ENCODE peak calls at places on chromosomes 7 and 10, in ten cellular contexts. A, Z, D, O, J, L, X, Y, R and H are unnamed samples.

GRCh38 chr10:123402656-123403055 is 248.5 kb downstream of the BUB3 start:
- DNase-seq in A (no peak), Z (no peak), D (no peak), O (peak; percentile 72), J (peak; percentile 80), L (no peak), X (no peak), Y (peak; percentile 22), R (no peak), H (no peak)

GRCh38 chr10:114545071-114545470 is 113.0 kb downstream of the ABLIM1 start:
- DNase-seq in A (no peak), Z (no peak), D (no peak), O (no peak), J (no peak), L (no peak), X (no peak), Y (no peak), R (no peak), H (no peak)

GRCh38 chr7:135448753-135449152 is 61.1 kb downstream of the CNOT4 start:
- DNase-seq in A (no peak), Z (no peak), D (no peak), O (no peak), J (no peak), L (peak; percentile 32), X (peak; percentile 31), Y (no peak), R (no peak), H (no peak)

GRCh38 chr7:36406156-36406555 is 16.5 kb downstream of the ANLN start:
- DNase-seq in A (no peak), Z (no peak), D (no peak), O (no peak), J (no peak), L (no peak), X (no peak), Y (no peak), R (no peak), H (no peak)

GRCh38 chr7:8435120-8435519 is 1.7 kb downstream of the NXPH1 start:
- DNase-seq in A (no peak), Z (no peak), D (no peak), O (no peak), J (no peak), L (no peak), X (no peak), Y (no peak), R (no peak), H (no peak)

GRCh38 chr10:9036711-9037204 is 982.3 kb downstream of the GATA3 start:
- DNase-seq in A (no peak), Z (no peak), D (no peak), O (no peak), J (no peak), L (no peak), X (no peak), Y (no peak), R (no peak), H (no peak)

GRCh38 chr10:1662361-1663025 is 74.8 kb downstream of the ADARB2 start:
- DNase-seq in A (no peak), Z (no peak), D (no peak), O (peak; percentile 59), J (no peak), L (no peak), X (no peak), Y (no peak), R (no peak), H (no peak)

GRCh38 chr7:127586346-127586745 is 950 bp upstream of the GCC1 start:
- DNase-seq in A (no peak), Z (no peak), D (no peak), O (no peak), J (no peak), L (no peak), X (no peak), Y (no peak), R (no peak), H (no peak)

GRCh38 chr10:120503695-120504094 is 46.7 kb downstream of the PLPP4 start:
- DNase-seq in A (no peak), Z (no peak), D (no peak), O (no peak), J (no peak), L (no peak), X (peak; percentile 14), Y (no peak), R (no peak), H (no peak)

GRCh38 chr7:2018786-2019692 is 213.7 kb downstream of the MAD1L1 start:
- DNase-seq in A (peak; percentile 58), Z (peak; percentile 71), D (peak; percentile 82), O (no peak), J (no peak), L (peak; percentile 81), X (peak; percentile 80), Y (peak; percentile 75), R (peak; percentile 95), H (no peak)

GRCh38 chr7:77685219-77685618 is 11.0 kb upstream of the RSBN1L start:
- DNase-seq in A (no peak), Z (no peak), D (no peak), O (no peak), J (peak; percentile 31), L (no peak), X (no peak), Y (no peak), R (peak; percentile 36), H (no peak)

GRCh38 chr10:34813626-34814227 is 1.4 kb downstream of the PARD3 start:
- DNase-seq in A (peak; percentile 37), Z (no peak), D (peak; percentile 62), O (no peak), J (no peak), L (peak; percentile 30), X (peak; percentile 68), Y (peak; percentile 60), R (peak; percentile 74), H (no peak)

GRCh38 chr10:72171175-72171630 is 44.6 kb upstream of the ANAPC16 start:
- DNase-seq in A (no peak), Z (no peak), D (peak; percentile 68), O (peak; percentile 82), J (no peak), L (peak; percentile 77), X (peak; percentile 82), Y (no peak), R (peak; percentile 86), H (no peak)

GRCh38 chr7:26608402-26608801 is 256.0 kb downstream of the SKAP2 start:
- DNase-seq in A (no peak), Z (no peak), D (no peak), O (no peak), J (no peak), L (no peak), X (no peak), Y (no peak), R (no peak), H (no peak)

GRCh38 chr7:27606270-27607209 is 56.1 kb downstream of the HIBADH start:
- DNase-seq in A (no peak), Z (no peak), D (peak; percentile 81), O (no peak), J (no peak), L (peak; percentile 39), X (no peak), Y (no peak), R (peak; percentile 76), H (no peak)

GRCh38 chr7:32957326-32958045 is at the start of gene FKBP9:
- DNase-seq in A (peak; percentile 77), Z (peak; percentile 96), D (peak; percentile 79), O (peak; percentile 91), J (peak; percentile 59), L (peak; percentile 86), X (peak; percentile 95), Y (peak; percentile 84), R (peak; percentile 95), H (no peak)

GRCh38 chr10:97067716-97068391 is 117.9 kb downstream of the SLIT1 start:
- DNase-seq in A (no peak), Z (peak; percentile 59), D (no peak), O (no peak), J (no peak), L (no peak), X (no peak), Y (no peak), R (no peak), H (no peak)
- H3K9me3 ChIP-seq in A (no peaks in the 10 kb centered on the region), Z (no peaks in the 10 kb centered on the region), D (peaks cover 9% of the 10 kb centered on the region), O (no peaks in the 10 kb centered on the region), J (no peaks in the 10 kb centered on the region), L (no peaks in the 10 kb centered on the region), X (peaks cover 14% of the 10 kb centered on the region), Y (no peaks in the 10 kb centered on the region), R (no peaks in the 10 kb centered on the region), H (no peaks in the 10 kb centered on the region)

DNA sequence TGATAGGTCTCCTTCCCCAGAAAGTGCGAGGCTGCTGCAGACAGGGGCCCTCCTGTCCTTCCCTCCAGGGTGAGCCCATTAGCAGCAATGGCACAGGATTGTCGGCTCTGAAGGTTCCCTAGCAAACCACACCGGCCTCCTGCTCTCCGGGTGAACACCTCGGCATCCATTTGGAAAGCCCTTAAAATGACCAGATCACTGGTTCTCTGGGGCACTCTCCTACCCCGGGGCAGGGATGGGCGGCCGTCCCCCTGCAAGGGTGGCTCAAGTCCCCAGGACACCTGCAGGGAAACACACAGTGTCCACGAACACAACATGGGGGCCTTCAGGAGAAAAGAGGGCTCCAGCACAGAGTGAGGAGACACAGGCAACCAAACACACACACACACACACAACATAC is 459.1 kb downstream of the PTPRN2 start:
- DNase-seq in A (no peak), Z (peak; percentile 46), D (no peak), O (no peak), J (no peak), L (no peak), X (no peak), Y (no peak), R (no peak), H (no peak)
- H3K9me3 ChIP-seq in A (no peaks in the 10 kb centered on the region), Z (no peaks in the 10 kb centered on the region), D (peaks cover 50% of the 10 kb centered on the region), O (no peaks in the 10 kb centered on the region), J (no peaks in the 10 kb centered on the region), L (peaks cover 2% of the 10 kb centered on the region), X (no peaks in the 10 kb centered on the region), Y (no peaks in the 10 kb centered on the region), R (no peaks in the 10 kb centered on the region), H (no peaks in the 10 kb centered on the region)

DNA sequence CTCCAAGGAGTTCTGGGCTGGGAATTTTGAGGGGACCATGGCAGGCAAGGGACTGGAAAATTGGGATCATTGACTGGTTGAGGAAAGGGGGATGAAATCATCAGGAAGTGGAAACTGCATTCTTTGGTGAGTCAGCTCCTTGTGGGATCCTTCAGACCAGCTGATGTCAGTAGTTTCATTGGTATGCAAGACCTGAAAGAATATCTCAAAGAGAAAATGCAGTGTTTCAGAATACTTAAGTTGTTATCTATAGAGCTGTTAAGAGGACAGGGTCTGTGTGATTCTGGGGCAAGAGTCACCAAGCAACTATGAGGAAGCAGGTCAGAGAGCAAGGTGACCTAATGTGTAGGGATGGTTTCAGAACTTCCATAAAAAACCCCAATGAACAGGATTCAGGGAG is 595.9 kb upstream of the AUTS2 start:
- DNase-seq in A (no peak), Z (no peak), D (peak; percentile 10), O (no peak), J (no peak), L (peak; percentile 0), X (peak; percentile 50), Y (no peak), R (peak; percentile 51), H (no peak)
- H3K9me3 ChIP-seq in A (peaks cover 4% of the 10 kb centered on the region), Z (peaks cover 16% of the 10 kb centered on the region), D (peaks cover 24% of the 10 kb centered on the region), O (no peaks in the 10 kb centered on the region), J (no peaks in the 10 kb centered on the region), L (no peaks in the 10 kb centered on the region), X (peaks cover 23% of the 10 kb centered on the region), Y (peaks cover 14% of the 10 kb centered on the region), R (no peaks in the 10 kb centered on the region), H (peaks cover 4% of the 10 kb centered on the region)

DNA sequence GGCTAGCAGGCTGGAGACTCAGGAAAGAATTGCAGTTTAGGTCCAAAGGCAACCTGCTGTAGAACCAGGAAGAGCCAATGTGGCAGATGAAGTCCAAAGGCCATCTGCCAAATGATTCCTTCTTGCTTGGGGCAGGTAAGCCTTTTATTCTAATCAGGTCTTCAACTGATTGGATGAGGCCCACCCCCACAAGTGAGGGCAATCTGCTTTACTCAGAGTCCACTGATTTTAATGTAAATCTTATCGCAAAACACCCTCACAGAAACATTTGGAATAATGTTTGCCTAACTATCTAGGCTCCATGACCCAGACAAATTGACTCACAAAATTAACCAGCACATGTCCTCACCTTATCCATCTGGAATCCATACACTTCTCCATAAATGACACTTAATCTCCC is 7.8 kb downstream of the GIMAP8 start:
- DNase-seq in A (no peak), Z (no peak), D (no peak), O (no peak), J (no peak), L (no peak), X (no peak), Y (no peak), R (no peak), H (no peak)
- H3K9me3 ChIP-seq in A (no peaks in the 10 kb centered on the region), Z (peaks cover 11% of the 10 kb centered on the region), D (no peaks in the 10 kb centered on the region), O (no peaks in the 10 kb centered on the region), J (no peaks in the 10 kb centered on the region), L (no peaks in the 10 kb centered on the region), X (peaks cover 53% of the 10 kb centered on the region), Y (no peaks in the 10 kb centered on the region), R (no peaks in the 10 kb centered on the region), H (peaks cover 15% of the 10 kb centered on the region)